ENCODE peak calls at places on chromosomes 13 and 19, in eight cellular contexts. One of them, this sample, is unnamed.

GRCh38 chr13:29948246-29948645 is 97.8 kb upstream of the UBL3 start:
- DNase-seq in activated CD4-positive, alpha-beta T cell treated with anti-CD3 and anti-CD28 coated beads for 24 hours: no peak
- DNase-seq in endothelial cell: no peak
- DNase-seq in non-pigmented ciliary epithelial cell: no peak
- DNase-seq in NCI-H2029: no peak
- DNase-seq in lung: no peak
- DNase-seq in HEK293T: no peak
- DNase-seq in hepatocyte: no peak
- DNase-seq in this sample: no peak

GRCh38 chr13:51494151-51494550 is 41.3 kb upstream of the INTS6 start:
- DNase-seq in lung: no peak
- DNase-seq in NCI-H2029: no peak
- DNase-seq in HEK293T: no peak
- DNase-seq in hepatocyte: no peak
- DNase-seq in activated CD4-positive, alpha-beta T cell treated with anti-CD3 and anti-CD28 coated beads for 24 hours: no peak
- DNase-seq in endothelial cell: no peak
- DNase-seq in non-pigmented ciliary epithelial cell: no peak
- DNase-seq in this sample: no peak

GRCh38 chr13:63381078-63381859 is 1965.6 kb upstream of the PCDH20 start:
- DNase-seq in non-pigmented ciliary epithelial cell: no peak
- DNase-seq in activated CD4-positive, alpha-beta T cell treated with anti-CD3 and anti-CD28 coated beads for 24 hours: no peak
- DNase-seq in NCI-H2029: no peak
- DNase-seq in hepatocyte: no peak
- DNase-seq in lung: no peak
- DNase-seq in HEK293T: no peak
- DNase-seq in endothelial cell: no peak
- DNase-seq in this sample: no peak

GRCh38 chr19:6164906-6165531 is 29.6 kb downstream of the ACSBG2 start:
- DNase-seq in non-pigmented ciliary epithelial cell: no peak
- DNase-seq in endothelial cell: no peak
- DNase-seq in activated CD4-positive, alpha-beta T cell treated with anti-CD3 and anti-CD28 coated beads for 24 hours: no peak
- DNase-seq in HEK293T: no peak
- DNase-seq in lung: no peak
- DNase-seq in hepatocyte: no peak
- DNase-seq in NCI-H2029: no peak
- DNase-seq in this sample: no peak

GRCh38 chr13:26010487-26011207 is 41.2 kb downstream of the SHISA2 start:
- DNase-seq in lung: no peak
- DNase-seq in NCI-H2029: no peak
- DNase-seq in HEK293T: no peak
- DNase-seq in hepatocyte: no peak
- DNase-seq in activated CD4-positive, alpha-beta T cell treated with anti-CD3 and anti-CD28 coated beads for 24 hours: no peak
- DNase-seq in endothelial cell: no peak
- DNase-seq in non-pigmented ciliary epithelial cell: no peak
- DNase-seq in this sample: no peak

GRCh38 chr13:110714798-110715394 is 1.4 kb downstream of the ING1 start:
- DNase-seq in hepatocyte: peak
- DNase-seq in HEK293T: no peak
- DNase-seq in non-pigmented ciliary epithelial cell: no peak
- DNase-seq in activated CD4-positive, alpha-beta T cell treated with anti-CD3 and anti-CD28 coated beads for 24 hours: peak
- DNase-seq in NCI-H2029: peak
- DNase-seq in lung: peak
- DNase-seq in endothelial cell: peak
- DNase-seq in this sample: peak

GRCh38 chr13:72970956-72971355 is 87.8 kb upstream of the KLF5 start:
- DNase-seq in activated CD4-positive, alpha-beta T cell treated with anti-CD3 and anti-CD28 coated beads for 24 hours: no peak
- DNase-seq in NCI-H2029: no peak
- DNase-seq in lung: no peak
- DNase-seq in HEK293T: no peak
- DNase-seq in hepatocyte: no peak
- DNase-seq in endothelial cell: no peak
- DNase-seq in non-pigmented ciliary epithelial cell: peak
- DNase-seq in this sample: no peak

GRCh38 chr13:39612023-39612637 is 9.1 kb upstream of the LHFPL6 start:
- DNase-seq in endothelial cell: peak
- DNase-seq in HEK293T: peak
- DNase-seq in non-pigmented ciliary epithelial cell: no peak
- DNase-seq in NCI-H2029: peak
- DNase-seq in hepatocyte: peak
- DNase-seq in activated CD4-positive, alpha-beta T cell treated with anti-CD3 and anti-CD28 coated beads for 24 hours: peak
- DNase-seq in lung: peak
- DNase-seq in this sample: peak

GRCh38 chr13:69168436-69168835 is 939.2 kb upstream of the ATXN8OS start:
- DNase-seq in HEK293T: no peak
- DNase-seq in lung: no peak
- DNase-seq in NCI-H2029: no peak
- DNase-seq in activated CD4-positive, alpha-beta T cell treated with anti-CD3 and anti-CD28 coated beads for 24 hours: no peak
- DNase-seq in hepatocyte: no peak
- DNase-seq in non-pigmented ciliary epithelial cell: no peak
- DNase-seq in endothelial cell: no peak
- DNase-seq in this sample: no peak

GRCh38 chr13:20035130-20035529 is 76.6 kb downstream of the ZMYM2 start:
- DNase-seq in HEK293T: no peak
- DNase-seq in endothelial cell: no peak
- DNase-seq in hepatocyte: no peak
- DNase-seq in non-pigmented ciliary epithelial cell: no peak
- DNase-seq in lung: no peak
- DNase-seq in NCI-H2029: no peak
- DNase-seq in activated CD4-positive, alpha-beta T cell treated with anti-CD3 and anti-CD28 coated beads for 24 hours: no peak
- DNase-seq in this sample: no peak

GRCh38 chr19:27896091-27896490 is 1316.9 kb downstream of the UQCRFS1 start:
- DNase-seq in activated CD4-positive, alpha-beta T cell treated with anti-CD3 and anti-CD28 coated beads for 24 hours: no peak
- DNase-seq in HEK293T: no peak
- DNase-seq in hepatocyte: no peak
- DNase-seq in non-pigmented ciliary epithelial cell: no peak
- DNase-seq in lung: no peak
- DNase-seq in NCI-H2029: no peak
- DNase-seq in endothelial cell: no peak
- DNase-seq in this sample: no peak

GRCh38 chr19:29873024-29873800 is 61.4 kb downstream of the CCNE1 start:
- DNase-seq in activated CD4-positive, alpha-beta T cell treated with anti-CD3 and anti-CD28 coated beads for 24 hours: peak
- DNase-seq in endothelial cell: peak
- DNase-seq in lung: peak
- DNase-seq in HEK293T: peak
- DNase-seq in non-pigmented ciliary epithelial cell: no peak
- DNase-seq in hepatocyte: peak
- DNase-seq in NCI-H2029: no peak
- DNase-seq in this sample: peak

GRCh38 chr13:33483471-33483870 is 197.9 kb upstream of the STARD13 start:
- DNase-seq in non-pigmented ciliary epithelial cell: no peak
- DNase-seq in hepatocyte: no peak
- DNase-seq in activated CD4-positive, alpha-beta T cell treated with anti-CD3 and anti-CD28 coated beads for 24 hours: no peak
- DNase-seq in endothelial cell: no peak
- DNase-seq in lung: no peak
- DNase-seq in NCI-H2029: no peak
- DNase-seq in HEK293T: no peak
- DNase-seq in this sample: no peak

GRCh38 chr13:112619730-112620639 is 32.0 kb upstream of the TUBGCP3 start:
- DNase-seq in NCI-H2029: peak
- DNase-seq in activated CD4-positive, alpha-beta T cell treated with anti-CD3 and anti-CD28 coated beads for 24 hours: no peak
- DNase-seq in hepatocyte: peak
- DNase-seq in non-pigmented ciliary epithelial cell: no peak
- DNase-seq in endothelial cell: peak
- DNase-seq in lung: peak
- DNase-seq in HEK293T: no peak
- DNase-seq in this sample: peak

GRCh38 chr19:10681658-10682057 is 19.6 kb upstream of the QTRT1 start:
- DNase-seq in HEK293T: no peak
- DNase-seq in hepatocyte: no peak
- DNase-seq in lung: no peak
- DNase-seq in activated CD4-positive, alpha-beta T cell treated with anti-CD3 and anti-CD28 coated beads for 24 hours: no peak
- DNase-seq in non-pigmented ciliary epithelial cell: no peak
- DNase-seq in endothelial cell: no peak
- DNase-seq in NCI-H2029: no peak
- DNase-seq in this sample: no peak

GRCh38 chr19:31548941-31549340 is 199.7 kb upstream of the TSHZ3 start:
- DNase-seq in hepatocyte: peak
- DNase-seq in NCI-H2029: no peak
- DNase-seq in lung: no peak
- DNase-seq in non-pigmented ciliary epithelial cell: peak
- DNase-seq in endothelial cell: peak
- DNase-seq in HEK293T: peak
- DNase-seq in activated CD4-positive, alpha-beta T cell treated with anti-CD3 and anti-CD28 coated beads for 24 hours: no peak
- DNase-seq in this sample: peak

GRCh38 chr13:113078895-113079720 is 26.5 kb upstream of the F7 start:
- DNase-seq in non-pigmented ciliary epithelial cell: no peak
- DNase-seq in endothelial cell: no peak
- DNase-seq in activated CD4-positive, alpha-beta T cell treated with anti-CD3 and anti-CD28 coated beads for 24 hours: no peak
- DNase-seq in NCI-H2029: no peak
- DNase-seq in HEK293T: no peak
- DNase-seq in hepatocyte: no peak
- DNase-seq in lung: no peak
- DNase-seq in this sample: no peak

GRCh38 chr19:43895727-43896126 is 39.4 kb downstream of the ZNF45 start:
- DNase-seq in non-pigmented ciliary epithelial cell: no peak
- DNase-seq in HEK293T: no peak
- DNase-seq in activated CD4-positive, alpha-beta T cell treated with anti-CD3 and anti-CD28 coated beads for 24 hours: no peak
- DNase-seq in endothelial cell: no peak
- DNase-seq in NCI-H2029: no peak
- DNase-seq in hepatocyte: no peak
- DNase-seq in lung: no peak
- DNase-seq in this sample: no peak

GRCh38 chr19:38528931-38529330 is 88.8 kb downstream of the MAP4K1 start:
- DNase-seq in lung: no peak
- DNase-seq in activated CD4-positive, alpha-beta T cell treated with anti-CD3 and anti-CD28 coated beads for 24 hours: no peak
- DNase-seq in non-pigmented ciliary epithelial cell: no peak
- DNase-seq in hepatocyte: no peak
- DNase-seq in NCI-H2029: no peak
- DNase-seq in HEK293T: no peak
- DNase-seq in endothelial cell: no peak
- DNase-seq in this sample: no peak

GRCh38 chr13:89269737-89270136 is 1598.6 kb downstream of the SLITRK5 start:
- DNase-seq in endothelial cell: no peak
- DNase-seq in hepatocyte: no peak
- DNase-seq in activated CD4-positive, alpha-beta T cell treated with anti-CD3 and anti-CD28 coated beads for 24 hours: no peak
- DNase-seq in lung: no peak
- DNase-seq in non-pigmented ciliary epithelial cell: no peak
- DNase-seq in NCI-H2029: no peak
- DNase-seq in HEK293T: no peak
- DNase-seq in this sample: no peak

GRCh38 chr19:2061936-2062729 is 11.1 kb upstream of the MKNK2 start:
- DNase-seq in non-pigmented ciliary epithelial cell: no peak
- DNase-seq in endothelial cell: no peak
- DNase-seq in activated CD4-positive, alpha-beta T cell treated with anti-CD3 and anti-CD28 coated beads for 24 hours: no peak
- DNase-seq in NCI-H2029: no peak
- DNase-seq in lung: no peak
- DNase-seq in HEK293T: no peak
- DNase-seq in hepatocyte: peak
- DNase-seq in this sample: peak

GRCh38 chr19:5718579-5719273 is 1.2 kb downstream of the LONP1 start:
- DNase-seq in hepatocyte: peak
- DNase-seq in activated CD4-positive, alpha-beta T cell treated with anti-CD3 and anti-CD28 coated beads for 24 hours: peak
- DNase-seq in HEK293T: no peak
- DNase-seq in non-pigmented ciliary epithelial cell: peak
- DNase-seq in NCI-H2029: no peak
- DNase-seq in endothelial cell: no peak
- DNase-seq in lung: no peak
- DNase-seq in this sample: no peak